ENCODE peak calls at places on chromosomes 1 and 21, in five cellular contexts. P, M, A, V and C are unnamed samples.

GRCh38 chr1:172466795-172467407 is 23.0 kb upstream of the PIGC start:
- DNase-seq in V (no peak), A (no peak), P (no peak), M (no peak), C (no peak)

GRCh38 chr1:210489491-210489890 is 160.8 kb downstream of the HHAT start:
- DNase-seq in P (no peak), M (no peak), V (no peak), A (no peak), C (no peak)

GRCh38 chr1:184153731-184154130 is 102.2 kb downstream of the TSEN15 start:
- DNase-seq in M (no peak), A (no peak), V (no peak), P (no peak), C (no peak)

GRCh38 chr1:151888972-151889570 is 20.2 kb downstream of the THEM4 start:
- DNase-seq in V (no peak), M (no peak), A (no peak), P (no peak), C (no peak)

GRCh38 chr1:235516862-235517446 is 12.7 kb upstream of the B3GALNT2 start:
- DNase-seq in V (no peak), P (no peak), M (no peak), A (no peak), C (no peak)

GRCh38 chr1:227544677-227545076 is 18.7 kb upstream of the ZNF678 start:
- DNase-seq in V (no peak), A (no peak), P (no peak), M (no peak), C (no peak)

GRCh38 chr21:44696572-44696971 is 400 bp upstream of the KRTAP10-12 start:
- DNase-seq in V (no peak), P (no peak), M (no peak), A (no peak), C (no peak)

GRCh38 chr1:244163861-244164562 is 112.9 kb downstream of the ZBTB18 start:
- DNase-seq in P (peak), M (no peak), A (peak), V (peak), C (peak)

GRCh38 chr1:84436907-84437667 is 38.8 kb downstream of the DNASE2B start:
- DNase-seq in A (no peak), P (no peak), V (no peak), M (no peak), C (no peak)

GRCh38 chr1:160167580-160167979 is 16.2 kb downstream of the ATP1A4 start:
- DNase-seq in P (no peak), M (no peak), V (no peak), A (no peak), C (no peak)
- TF ChIP-seq CTCF in P (no peak), M (no peak), V (no peak), A (no peak), C (no peak)

DNA sequence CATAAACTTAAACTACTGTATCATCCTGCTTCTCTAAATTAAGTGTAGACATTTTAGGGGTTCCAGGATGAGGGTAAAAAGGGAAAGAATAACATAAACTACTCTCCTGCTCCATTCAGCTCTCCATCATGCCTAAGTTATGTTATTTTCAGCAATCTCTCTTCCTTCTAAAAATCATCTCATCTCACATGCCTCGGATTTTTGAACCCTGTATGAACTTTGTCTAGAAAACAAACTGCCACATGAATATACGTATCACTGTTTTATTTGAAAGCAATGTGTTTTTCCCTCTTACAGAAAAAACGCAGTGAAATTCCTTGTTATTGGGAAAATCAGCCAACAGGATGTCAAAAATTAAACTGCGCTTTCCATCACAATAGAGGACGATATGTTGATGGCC is 32.6 kb downstream of the ZBED6 start:
- DNase-seq in A (no peak), P (no peak), V (no peak), M (no peak), C (no peak)
- TF ChIP-seq CTCF in A (no peak), P (no peak), V (no peak), M (no peak), C (no peak)

GRCh38 chr1:218207194-218207593 is 77.9 kb upstream of the RRP15 start:
- DNase-seq in M (no peak), P (no peak), A (no peak), V (peak), C (no peak)

GRCh38 chr1:218211241-218211640 is 73.9 kb upstream of the RRP15 start:
- DNase-seq in A (no peak), M (no peak), P (no peak), V (peak), C (no peak)

GRCh38 chr1:218209351-218209861 is 75.7 kb upstream of the RRP15 start:
- DNase-seq in A (peak), M (no peak), P (no peak), V (peak), C (no peak)
- TF ChIP-seq CTCF in A (no peak), M (no peak), P (no peak), V (no peak), C (no peak)

GRCh38 chr1:119318466-119319309 is 49.9 kb upstream of the HAO2 start:
- DNase-seq in P (no peak), M (no peak), A (no peak), V (no peak), C (no peak)

GRCh38 chr1:119320100-119320499 is 48.5 kb upstream of the HAO2 start:
- DNase-seq in P (no peak), M (no peak), A (no peak), V (no peak), C (no peak)

GRCh38 chr1:119314001-119314796 is 54.4 kb upstream of the HAO2 start:
- DNase-seq in M (no peak), V (no peak), P (no peak), A (no peak), C (no peak)

GRCh38 chr1:119321661-119322419 is 46.7 kb upstream of the HAO2 start:
- DNase-seq in M (no peak), A (no peak), V (no peak), P (no peak), C (no peak)

GRCh38 chr1:119316870-119317416 is 51.6 kb upstream of the HAO2 start:
- DNase-seq in V (no peak), A (no peak), M (no peak), P (no peak), C (no peak)
- TF ChIP-seq CTCF in V (peak), A (no peak), M (no peak), P (no peak), C (no peak)

GRCh38 chr1:102852583-102852982 is 255.7 kb downstream of the COL11A1 start:
- DNase-seq in P (no peak), A (peak), V (no peak), M (no peak), C (no peak)
- TF ChIP-seq CTCF in P (peak), A (peak), V (peak), M (no peak), C (no peak)

DNA sequence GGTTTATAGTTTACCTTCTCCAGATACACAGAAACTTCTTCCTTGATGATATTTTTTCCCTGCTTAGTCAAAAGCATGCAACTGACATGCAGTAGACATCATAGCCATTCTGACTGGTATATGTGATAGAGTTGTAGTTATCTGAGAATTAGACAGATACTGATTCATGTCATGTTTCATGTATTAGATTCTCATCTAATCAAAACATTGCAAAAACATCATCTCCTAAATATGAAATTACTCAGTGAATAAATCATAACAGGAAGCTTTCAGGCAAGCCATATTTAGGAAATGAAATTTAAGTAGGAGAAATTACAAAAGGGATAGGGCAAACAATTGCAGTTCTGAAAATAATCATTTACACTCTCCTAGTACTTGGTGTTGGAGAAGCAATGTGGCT is 38.4 kb upstream of the ASB17 start:
- DNase-seq in P (no peak), M (no peak), A (no peak), V (no peak), C (no peak)
- TF ChIP-seq CTCF in P (no peak), M (no peak), A (no peak), V (no peak), C (no peak)

GRCh38 chr1:170267317-170267716 is 121.6 kb downstream of the NTMT2 start:
- DNase-seq in P (peak), M (no peak), A (no peak), V (no peak), C (no peak)
- TF ChIP-seq CTCF in P (peak), M (peak), A (no peak), V (no peak), C (no peak)

GRCh38 chr1:35454616-35455015 is 102.6 kb downstream of the KIAA0319L start:
- DNase-seq in P (no peak), M (no peak), V (no peak), A (peak), C (no peak)
- TF ChIP-seq CTCF in P (peak), M (no peak), V (peak), A (peak), C (no peak)

DNA sequence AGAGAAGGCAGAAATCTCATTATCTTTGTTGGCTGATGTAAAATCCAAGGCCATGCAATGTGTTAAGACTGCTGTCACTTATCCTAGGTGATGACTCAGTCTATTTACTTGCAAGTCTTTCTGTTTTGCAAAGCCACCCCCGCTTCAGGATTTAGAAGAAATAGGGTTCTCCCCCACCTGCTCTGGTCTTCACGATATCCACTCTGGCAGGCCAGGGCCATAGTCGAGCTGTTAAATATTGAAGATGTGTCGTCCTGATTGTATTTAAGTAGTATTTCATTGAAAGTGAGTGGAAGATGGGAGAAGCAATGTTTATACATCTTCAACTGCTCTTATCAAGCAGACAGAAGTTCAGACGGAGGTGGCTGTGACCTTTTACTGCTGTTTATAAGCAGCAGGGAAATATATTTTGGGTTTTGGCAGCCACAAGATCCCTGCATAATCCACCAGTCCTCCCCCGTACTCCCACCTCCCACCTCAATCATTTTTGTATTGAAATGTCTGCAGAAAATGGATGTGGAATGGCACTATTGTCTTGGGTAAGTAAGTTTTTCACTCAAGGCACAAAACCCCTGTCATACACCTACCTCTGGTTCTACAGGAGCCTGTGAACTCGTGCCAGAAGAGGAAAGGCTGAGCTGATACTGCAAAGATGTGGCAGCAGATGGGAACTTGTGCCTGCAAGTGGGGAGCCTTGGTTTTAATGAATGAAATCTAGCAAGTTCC is 117.4 kb downstream of the MRPS6 start:
- DNase-seq in P (no peak), V (no peak), A (no peak), M (no peak), C (no peak)
- TF ChIP-seq CTCF in P (no peak), V (no peak), A (no peak), M (no peak), C (no peak)